ENCODE peak calls at places on chromosomes 2 and 18, in six cellular contexts. R is lower lobe of right lung, E is KBM-7, T is endothelial cell, H is right atrium auricular region, F is B cell. D is an unnamed sample.

GRCh38 chr18:31225668-31226067 is 63.0 kb upstream of the DSC1 start:
- DNase-seq in H (no peak), T (no peak), E (no peak), F (no peak), R (no peak), D (peak; percentile 78)

GRCh38 chr2:203741566-203741965 is 35.1 kb downstream of the CD28 start:
- DNase-seq in R (no peak), H (no peak), F (no peak), E (no peak), T (no peak), D (no peak)

GRCh38 chr2:20578895-20579825 is 71.7 kb downstream of the HS1BP3 start:
- DNase-seq in E (peak; percentile 38), T (peak; percentile 62), H (peak; percentile 95), R (peak; percentile 60), F (no peak), D (peak; percentile 89)

GRCh38 chr2:25219621-25220020 is 51.2 kb upstream of the POMC start:
- DNase-seq in H (no peak), R (no peak), E (no peak), F (no peak), T (no peak), D (no peak)

GRCh38 chr2:191018663-191019119 is 4.7 kb upstream of the STAT1 start:
- DNase-seq in H (no peak), F (no peak), R (no peak), E (no peak), T (no peak), D (no peak)

GRCh38 chr18:5568416-5568815 is 24.6 kb upstream of the EPB41L3 start:
- DNase-seq in H (no peak), R (no peak), F (no peak), E (no peak), T (no peak), D (no peak)

GRCh38 chr2:19785432-19785831 is 116.4 kb downstream of the TTC32 start:
- DNase-seq in F (no peak), E (no peak), T (no peak), R (no peak), H (no peak), D (no peak)

GRCh38 chr2:122627388-122627787 is 871.9 kb downstream of the TSN start:
- DNase-seq in T (no peak), R (no peak), E (no peak), F (no peak), H (no peak), D (no peak)

GRCh38 chr18:58496937-58497336 is 132.0 kb downstream of the ALPK2 start:
- DNase-seq in H (no peak), F (no peak), E (peak; percentile 6), T (peak; percentile 46), R (no peak), D (no peak)

GRCh38 chr2:144364988-144365738 is 154.8 kb downstream of the ZEB2 start:
- DNase-seq in T (no peak), E (no peak), R (no peak), H (no peak), F (no peak), D (no peak)

D was measured in Right ventricle myocardium inferior.